ENCODE peak calls at places on chromosomes 13 and 19, in seven cellular contexts. C is left lung, Z is IMR-90, M is left ventricle myocardium inferior, B is uterus, Y is stomach, K is cardiac muscle cell. E is an unnamed sample. For H3K27me3, the result is how much of the 10 kb centered on the place peaks cover.

GRCh38 chr19:53076984-53077383 is 26.2 kb downstream of the ZNF160 start:
- DNase-seq in Z (peak), B (peak), C (no peak), Y (no peak), M (peak), K (peak), E (peak)

GRCh38 chr19:43570174-43570791 is 5.0 kb downstream of the XRCC1 start:
- DNase-seq in B (no peak), M (no peak), Y (no peak), K (no peak), C (no peak), Z (no peak), E (no peak)

GRCh38 chr13:32031815-32032345 is 306 bp downstream of the FRY start:
- DNase-seq in Z (no peak), K (no peak), B (no peak), Y (no peak), M (no peak), C (no peak), E (no peak)

GRCh38 chr19:42397315-42398166 is 7.4 kb upstream of the CNFN start:
- DNase-seq in C (no peak), M (no peak), Z (no peak), B (no peak), Y (no peak), K (no peak), E (no peak)

GRCh38 chr19:44608391-44608821 is 5.0 kb upstream of the IGSF23 start:
- DNase-seq in C (no peak), Z (peak), M (no peak), B (no peak), Y (no peak), K (no peak), E (no peak)

GRCh38 chr19:32708457-32708856 is 11.1 kb upstream of the TDRD12 start:
- DNase-seq in K (no peak), Y (no peak), B (no peak), C (no peak), M (no peak), Z (no peak), E (no peak)

GRCh38 chr19:50512999-50513745 is 541 bp downstream of the ASPDH start:
- DNase-seq in B (no peak), Z (no peak), C (peak), Y (no peak), K (no peak), M (no peak), E (no peak)

GRCh38 chr13:33184530-33184929 is 101.0 kb downstream of the STARD13 start:
- DNase-seq in Z (no peak), K (no peak), C (no peak), Y (no peak), B (no peak), M (no peak), E (no peak)

GRCh38 chr13:27419333-27419732 is 5.1 kb upstream of the GTF3A start:
- DNase-seq in B (no peak), K (no peak), C (no peak), M (no peak), Y (no peak), Z (peak), E (no peak)

GRCh38 chr13:62387642-62388041 is 972.0 kb upstream of the PCDH20 start:
- DNase-seq in M (no peak), Y (no peak), C (no peak), K (no peak), Z (peak), B (no peak), E (no peak)

GRCh38 chr13:32852568-32852967 is 163.7 kb upstream of the KL start:
- DNase-seq in M (no peak), K (no peak), Y (no peak), Z (peak), C (no peak), B (no peak), E (no peak)

GRCh38 chr19:10384580-10384979 is 4.2 kb upstream of the TYK2 start:
- DNase-seq in K (no peak), M (no peak), C (no peak), Z (no peak), Y (no peak), B (no peak), E (no peak)

GRCh38 chr13:113115363-113116205 is 7.0 kb upstream of the F10 start:
- DNase-seq in C (peak), Y (peak), B (peak), Z (no peak), M (no peak), K (no peak), E (no peak)

DNA sequence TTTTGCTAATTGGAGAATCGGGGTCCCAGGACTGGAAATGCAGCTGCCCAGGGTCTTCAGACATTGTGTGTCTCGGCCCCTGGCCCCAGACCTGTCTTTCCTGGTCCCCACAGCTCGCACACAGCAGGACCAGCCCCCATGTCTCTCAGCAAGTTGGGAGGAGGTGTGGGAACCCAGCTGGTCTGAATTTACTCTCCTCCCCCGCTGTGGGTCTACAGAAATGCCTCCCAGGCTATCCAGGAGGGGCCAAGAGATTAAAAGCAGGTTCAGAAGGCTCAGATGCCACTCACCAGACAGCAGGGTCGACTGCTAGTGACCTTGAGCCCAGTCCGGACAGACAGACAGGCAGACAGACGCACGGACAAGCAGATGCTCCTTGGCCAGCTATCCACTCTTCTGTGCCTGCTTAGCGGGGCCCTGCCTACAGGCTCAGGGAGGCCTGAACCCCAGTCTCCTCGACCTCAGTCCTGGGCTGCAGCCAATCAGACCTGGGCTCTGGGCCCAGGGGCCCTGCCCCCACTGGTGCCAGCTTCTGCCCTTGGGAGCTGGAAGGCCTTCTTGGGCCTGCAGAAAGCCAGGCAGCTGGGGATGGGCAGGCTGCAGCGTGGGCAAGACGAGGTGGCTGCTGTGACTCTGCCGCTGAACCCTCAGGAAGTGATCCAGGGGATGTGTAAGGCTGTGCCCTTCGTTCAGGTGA is at the start of gene DAND5:
- DNase-seq in Y (peak), M (peak), B (no peak), C (no peak), Z (no peak), K (no peak), E (no peak)
- H3K27ac ChIP-seq in Y (no peak), M (peak), B (no peak), C (no peak), Z (no peak), K (peak), E (no peak)

DNA sequence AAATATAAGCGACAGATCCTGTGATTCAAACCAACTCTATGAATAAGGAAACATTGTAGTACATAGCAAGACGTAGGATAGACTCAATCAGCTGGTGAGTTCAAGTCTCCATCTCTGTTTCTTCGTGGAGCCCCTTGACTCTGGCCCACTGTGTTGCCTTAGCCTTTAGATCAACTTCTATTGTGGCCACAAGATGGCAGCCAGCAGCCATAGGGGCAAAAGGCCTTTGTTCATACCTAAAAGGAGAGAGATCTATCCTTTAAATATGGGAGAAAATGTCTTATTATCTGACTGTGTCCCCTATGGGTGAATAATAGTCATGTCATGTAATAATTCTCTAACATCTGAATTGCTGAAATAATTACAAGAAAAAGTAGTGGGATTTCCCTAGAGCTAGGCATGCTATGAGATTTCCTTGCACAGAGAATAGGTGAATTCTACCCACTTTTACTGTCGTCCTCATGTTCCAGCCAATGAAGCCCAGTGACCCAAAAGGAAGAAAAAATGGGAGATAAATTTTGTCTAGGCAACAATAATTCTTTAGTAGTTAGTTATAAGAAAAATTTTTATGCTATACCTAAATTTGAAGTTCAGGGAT is 129.4 kb downstream of the PCDH20 start:
- DNase-seq in B (no peak), C (no peak), Y (peak), K (peak), Z (no peak), M (no peak), E (no peak)
- TF ChIP-seq CTCF in B (no peak), C (no peak), Y (no peak), K (no peak), Z (no peak), M (peak), E (no peak)

GRCh38 chr13:78413887-78414553 is 189.3 kb downstream of the POU4F1 start:
- DNase-seq in C (no peak), B (no peak), Y (no peak), M (no peak), Z (no peak), K (no peak), E (no peak)

GRCh38 chr13:78409172-78409571 is 194.2 kb downstream of the POU4F1 start:
- DNase-seq in C (no peak), B (no peak), M (no peak), Y (no peak), Z (no peak), K (no peak), E (no peak)

GRCh38 chr13:78410164-78410563 is 193.2 kb downstream of the POU4F1 start:
- DNase-seq in M (no peak), C (no peak), Z (no peak), B (no peak), Y (no peak), K (no peak), E (no peak)

GRCh38 chr13:78404961-78405360 is 198.4 kb downstream of the POU4F1 start:
- DNase-seq in M (no peak), C (no peak), Z (no peak), Y (no peak), K (no peak), B (no peak), E (no peak)

DNA sequence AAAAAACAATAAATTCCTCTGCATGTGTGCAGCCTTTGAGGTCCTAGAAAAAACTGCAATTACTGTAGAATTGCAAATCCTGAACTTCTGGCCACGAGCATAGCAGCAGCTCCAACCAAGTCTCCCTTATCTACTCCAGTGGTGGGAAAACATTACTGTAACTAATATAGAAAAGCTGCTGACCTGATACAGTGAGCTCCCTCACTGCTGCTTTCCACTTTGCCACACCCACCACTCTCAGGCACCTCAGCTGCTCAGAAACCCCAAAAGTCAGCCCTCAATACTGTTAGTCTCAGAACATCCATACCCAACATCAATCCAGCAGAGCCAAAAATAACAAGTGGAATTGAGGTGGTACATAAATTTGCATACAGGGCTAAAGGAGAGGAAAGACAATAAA is 192.5 kb downstream of the POU4F1 start:
- DNase-seq in K (no peak), C (no peak), B (no peak), Y (no peak), Z (no peak), M (no peak), E (no peak)
- H3K27me3 ChIP-seq in K (under half), C (under half), B (under half), Y (under half), Z (under half), M (under half), E (under half)

GRCh38 chr19:1244693-1245451 is 3.3 kb downstream of the ATP5F1D start:
- DNase-seq in Y (peak), K (no peak), Z (no peak), M (peak), B (peak), C (peak), E (peak)
- H3K27ac ChIP-seq in Y (peak), K (peak), Z (peak), M (peak), B (peak), C (peak), E (peak)

GRCh38 chr13:51033431-51034185 is 77.5 kb downstream of the C13orf42 start:
- DNase-seq in M (no peak), Z (no peak), B (no peak), K (no peak), Y (no peak), C (no peak), E (no peak)

GRCh38 chr13:51032831-51033230 is 78.2 kb downstream of the C13orf42 start:
- DNase-seq in M (no peak), K (no peak), C (no peak), B (no peak), Z (no peak), Y (no peak), E (no peak)

GRCh38 chr13:51040431-51040830 is 70.6 kb downstream of the C13orf42 start:
- DNase-seq in K (no peak), Z (no peak), B (no peak), Y (no peak), M (no peak), C (no peak), E (no peak)

GRCh38 chr13:51035469-51035868 is 75.6 kb downstream of the C13orf42 start:
- DNase-seq in M (no peak), C (no peak), Y (no peak), B (no peak), Z (no peak), K (no peak), E (no peak)

GRCh38 chr13:51034906-51035305 is 76.2 kb downstream of the C13orf42 start:
- DNase-seq in K (no peak), C (no peak), Y (no peak), Z (no peak), B (no peak), M (no peak), E (no peak)
- TF ChIP-seq CTCF in K (no peak), C (no peak), Y (no peak), Z (no peak), B (no peak), M (no peak), E (no peak)

DNA sequence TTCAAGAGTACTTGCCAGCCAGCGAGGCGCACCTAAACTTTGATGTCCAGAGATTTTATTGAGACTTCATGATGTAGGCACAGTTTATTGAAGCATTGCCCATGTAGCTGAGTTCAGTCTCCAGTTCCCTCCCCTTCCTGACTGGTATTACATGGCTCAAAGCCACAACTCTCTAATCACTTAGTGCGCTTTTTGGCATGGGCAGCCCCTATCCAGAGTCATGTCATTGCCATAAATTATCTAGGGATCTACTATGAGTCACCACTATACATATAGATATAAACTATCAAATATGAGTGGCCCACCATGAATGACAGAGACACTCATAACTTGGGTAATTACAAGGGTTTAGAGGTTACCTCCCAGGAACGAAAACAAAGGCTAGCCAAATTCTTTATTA is 7.7 kb downstream of the ZNF614 start:
- DNase-seq in K (no peak), B (no peak), M (no peak), Z (no peak), Y (no peak), C (no peak), E (no peak)
- H3K27me3 ChIP-seq in K (under half), B (under half), M (under half), Z (under half), Y (under half), C (under half), E (under half)

DNA sequence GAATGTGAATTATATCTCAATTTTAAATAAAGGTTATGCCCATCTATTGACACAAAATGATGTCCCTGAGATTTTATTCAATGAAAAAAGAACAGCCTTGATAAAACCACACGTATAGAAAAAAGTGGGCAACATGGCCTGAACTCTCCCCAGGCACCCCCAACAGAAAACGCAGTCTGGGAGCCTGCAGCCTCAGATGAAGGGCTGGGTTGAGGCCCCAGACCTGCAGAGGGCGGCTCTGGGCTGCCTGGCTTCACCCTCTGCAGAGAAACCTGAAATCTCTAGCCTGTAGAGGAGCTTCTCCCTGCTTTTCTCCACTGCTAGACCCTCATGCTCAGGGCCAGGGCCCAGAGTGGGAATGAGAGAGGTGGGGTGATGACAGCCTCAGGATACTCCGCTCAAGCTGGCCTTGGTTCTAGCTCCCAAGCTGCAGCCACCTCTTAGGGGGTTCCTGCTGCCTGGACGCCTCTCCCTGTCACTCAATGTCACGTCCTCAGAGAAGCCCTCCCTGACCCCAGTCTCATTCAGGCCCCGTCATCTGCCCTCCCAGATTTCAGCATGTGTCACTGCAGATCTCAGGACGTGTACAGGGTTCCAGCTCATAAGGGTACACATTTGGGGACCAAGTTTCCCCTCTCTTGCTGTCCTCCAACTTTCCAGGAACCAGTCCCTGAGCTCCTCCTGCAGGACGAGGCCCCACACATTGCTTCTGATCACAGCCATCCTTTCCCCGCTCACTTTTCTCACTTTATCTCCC is 1.8 kb downstream of the MBD3 start:
- DNase-seq in B (no peak), K (peak), M (no peak), C (no peak), Y (no peak), Z (no peak), E (peak)
- H3K27ac ChIP-seq in B (no peak), K (peak), M (peak), C (peak), Y (peak), Z (peak), E (peak)

DNA sequence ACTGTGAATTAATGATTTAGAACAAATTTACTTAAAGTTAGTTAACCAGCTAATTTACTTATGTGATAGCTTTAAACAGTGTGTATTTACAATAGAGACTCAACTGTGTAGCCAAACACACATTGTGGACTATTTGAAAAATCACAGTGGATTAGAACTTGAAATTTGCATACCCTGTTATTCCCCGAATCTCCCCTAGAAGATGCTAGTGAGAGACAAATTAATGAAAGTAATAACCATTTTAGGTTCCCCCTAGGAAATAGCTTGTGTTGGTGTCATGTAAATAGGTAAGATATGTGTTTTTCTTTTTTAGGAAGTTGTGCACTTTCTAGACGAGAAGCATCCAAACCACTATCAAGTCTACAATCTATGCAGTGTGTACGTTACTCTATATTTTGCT is 98.5 kb downstream of the C1QTNF9 start:
- DNase-seq in Y (no peak), M (no peak), K (no peak), Z (no peak), B (no peak), C (no peak), E (no peak)
- TF ChIP-seq CTCF in Y (no peak), M (no peak), K (peak), Z (no peak), B (no peak), C (no peak), E (no peak)

DNA sequence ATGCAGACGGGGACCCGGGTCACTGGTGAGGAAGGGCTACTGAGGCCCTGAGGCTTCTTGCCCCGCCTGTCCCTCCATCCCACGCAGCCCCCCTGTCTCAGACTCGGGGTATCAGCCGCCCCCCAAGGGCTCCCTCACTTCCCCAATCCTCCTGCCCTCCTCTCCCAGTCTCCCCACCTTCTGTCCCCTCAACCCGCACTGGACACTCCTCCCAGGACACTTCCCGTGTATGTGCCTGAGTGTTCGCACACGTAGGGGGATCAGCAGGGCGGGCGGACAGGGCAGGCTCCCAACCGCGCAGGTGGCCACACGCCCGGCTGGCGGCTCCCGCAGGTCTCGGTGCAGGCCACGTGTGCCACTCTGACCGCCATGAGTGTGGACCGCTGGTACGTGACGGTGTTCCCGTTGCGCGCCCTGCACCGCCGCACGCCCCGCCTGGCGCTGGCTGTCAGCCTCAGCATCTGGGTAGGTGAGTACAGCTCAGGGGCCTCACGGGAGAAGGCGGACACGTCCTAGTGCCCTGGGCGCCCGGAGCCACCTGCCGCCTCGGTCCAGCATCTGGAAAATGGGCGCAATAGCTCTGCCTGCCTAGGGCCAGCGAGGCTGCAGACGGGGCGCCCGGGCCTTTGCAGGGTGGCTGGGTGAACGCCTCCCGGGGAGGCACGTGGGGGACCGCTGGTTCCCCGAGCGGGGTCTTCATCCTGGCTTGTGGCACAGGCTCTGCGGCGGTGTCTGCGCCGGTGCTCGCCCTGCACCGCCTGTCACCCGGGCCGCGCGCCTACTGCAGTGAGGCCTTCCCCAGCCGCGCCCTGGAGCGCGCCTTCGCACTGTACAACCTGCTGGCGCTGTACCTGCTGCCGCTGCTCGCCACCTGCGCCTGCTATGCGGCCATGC is 2.3 kb downstream of the KISS1R start:
- DNase-seq in Y (no peak), M (no peak), C (no peak), Z (no peak), B (no peak), K (peak), E (no peak)
- H3K27me3 ChIP-seq in Y (half or more), M (half or more), C (under half), Z (under half), B (under half), K (half or more), E (half or more)